ENCODE peak calls at places on chromosomes 11 and 22, in nine cellular contexts. One of them, this sample, is unnamed.

GRCh38 chr11:123323482-123324056 is 106.5 kb upstream of the GRAMD1B start:
- DNase-seq in endothelial cell: no peak
- DNase-seq in HEK293T: no peak
- DNase-seq in omental fat pad: no peak
- DNase-seq in NCI-H1092: no peak
- DNase-seq in activated T-cell treated with anti-CD3 and anti-CD28 coated beads for 48 hours: no peak
- DNase-seq in NT2/D1: no peak
- DNase-seq in NCI-H2081: no peak
- DNase-seq in Calu3: no peak
- DNase-seq in this sample: no peak

GRCh38 chr11:40292636-40293585 is 1166.5 kb downstream of the LRRC4C start:
- DNase-seq in endothelial cell: no peak
- DNase-seq in HEK293T: no peak
- DNase-seq in omental fat pad: no peak
- DNase-seq in NCI-H1092: peak
- DNase-seq in activated T-cell treated with anti-CD3 and anti-CD28 coated beads for 48 hours: no peak
- DNase-seq in NT2/D1: no peak
- DNase-seq in NCI-H2081: no peak
- DNase-seq in Calu3: no peak
- DNase-seq in this sample: no peak

GRCh38 chr11:111327908-111328624 is 29.7 kb downstream of the POU2AF3 start:
- DNase-seq in endothelial cell: no peak
- DNase-seq in HEK293T: no peak
- DNase-seq in omental fat pad: no peak
- DNase-seq in NCI-H1092: peak
- DNase-seq in activated T-cell treated with anti-CD3 and anti-CD28 coated beads for 48 hours: no peak
- DNase-seq in NT2/D1: no peak
- DNase-seq in NCI-H2081: no peak
- DNase-seq in Calu3: peak
- DNase-seq in this sample: no peak

GRCh38 chr11:96736591-96736990 is 346.8 kb downstream of the JRKL start:
- DNase-seq in endothelial cell: no peak
- DNase-seq in HEK293T: no peak
- DNase-seq in omental fat pad: no peak
- DNase-seq in NCI-H1092: no peak
- DNase-seq in activated T-cell treated with anti-CD3 and anti-CD28 coated beads for 48 hours: no peak
- DNase-seq in NT2/D1: no peak
- DNase-seq in NCI-H2081: no peak
- DNase-seq in Calu3: no peak
- DNase-seq in this sample: peak

GRCh38 chr11:84543367-84544159 is 1083.6 kb downstream of the DLG2 start:
- DNase-seq in endothelial cell: no peak
- DNase-seq in HEK293T: no peak
- DNase-seq in omental fat pad: no peak
- DNase-seq in NCI-H1092: no peak
- DNase-seq in activated T-cell treated with anti-CD3 and anti-CD28 coated beads for 48 hours: no peak
- DNase-seq in NT2/D1: peak
- DNase-seq in NCI-H2081: peak
- DNase-seq in Calu3: no peak
- DNase-seq in this sample: no peak

GRCh38 chr22:22378446-22379415 is 129.8 kb downstream of the ZNF280B start:
- DNase-seq in endothelial cell: no peak
- DNase-seq in HEK293T: no peak
- DNase-seq in omental fat pad: no peak
- DNase-seq in NCI-H1092: no peak
- DNase-seq in activated T-cell treated with anti-CD3 and anti-CD28 coated beads for 48 hours: no peak
- DNase-seq in NT2/D1: no peak
- DNase-seq in NCI-H2081: no peak
- DNase-seq in Calu3: no peak
- DNase-seq in this sample: no peak

GRCh38 chr11:94731921-94732601 is 36.1 kb upstream of the AMOTL1 start:
- DNase-seq in endothelial cell: peak
- DNase-seq in HEK293T: no peak
- DNase-seq in omental fat pad: no peak
- DNase-seq in NCI-H1092: no peak
- DNase-seq in activated T-cell treated with anti-CD3 and anti-CD28 coated beads for 48 hours: no peak
- DNase-seq in NT2/D1: no peak
- DNase-seq in NCI-H2081: no peak
- DNase-seq in Calu3: no peak
- DNase-seq in this sample: peak

GRCh38 chr11:117686711-117687110 is 110.3 kb downstream of the DSCAML1 start:
- DNase-seq in endothelial cell: no peak
- DNase-seq in HEK293T: no peak
- DNase-seq in omental fat pad: no peak
- DNase-seq in NCI-H1092: no peak
- DNase-seq in activated T-cell treated with anti-CD3 and anti-CD28 coated beads for 48 hours: no peak
- DNase-seq in NT2/D1: no peak
- DNase-seq in NCI-H2081: no peak
- DNase-seq in Calu3: no peak
- DNase-seq in this sample: no peak

GRCh38 chr11:125777309-125777708 is 1.3 kb downstream of the PATE2 start:
- DNase-seq in endothelial cell: no peak
- DNase-seq in HEK293T: no peak
- DNase-seq in omental fat pad: no peak
- DNase-seq in NCI-H1092: no peak
- DNase-seq in activated T-cell treated with anti-CD3 and anti-CD28 coated beads for 48 hours: no peak
- DNase-seq in NT2/D1: no peak
- DNase-seq in NCI-H2081: no peak
- DNase-seq in Calu3: no peak
- DNase-seq in this sample: peak